ENCODE peak calls at places on chromosomes 3 and 15, in seven cellular contexts. One of them, this sample, is unnamed.

GRCh38 chr3:79086514-79086913 is 681.3 kb downstream of the ROBO1 start:
- DNase-seq in coronary artery: no peak
- DNase-seq in PC-3: peak
- DNase-seq in Panc1: peak
- DNase-seq in spleen: no peak
- DNase-seq in mammary epithelial cell: peak
- DNase-seq in nephron progenitor cell: peak
- DNase-seq in this sample: no peak

GRCh38 chr3:42747581-42747980 is 25.5 kb downstream of the CCDC13 start:
- DNase-seq in Panc1: no peak
- DNase-seq in nephron progenitor cell: no peak
- DNase-seq in spleen: no peak
- DNase-seq in mammary epithelial cell: no peak
- DNase-seq in coronary artery: peak
- DNase-seq in PC-3: no peak
- DNase-seq in this sample: no peak

GRCh38 chr15:100049936-100050876 is 291.6 kb downstream of the ADAMTS17 start:
- DNase-seq in PC-3: no peak
- DNase-seq in mammary epithelial cell: no peak
- DNase-seq in coronary artery: peak
- DNase-seq in nephron progenitor cell: no peak
- DNase-seq in spleen: no peak
- DNase-seq in Panc1: no peak
- DNase-seq in this sample: peak

GRCh38 chr15:92610101-92610520 is 45.5 kb downstream of the FAM174B start:
- DNase-seq in spleen: no peak
- DNase-seq in nephron progenitor cell: no peak
- DNase-seq in coronary artery: no peak
- DNase-seq in Panc1: no peak
- DNase-seq in mammary epithelial cell: no peak
- DNase-seq in PC-3: no peak
- DNase-seq in this sample: no peak

GRCh38 chr15:36403351-36403750 is 176.1 kb upstream of the CDIN1 start:
- DNase-seq in spleen: no peak
- DNase-seq in mammary epithelial cell: no peak
- DNase-seq in PC-3: no peak
- DNase-seq in nephron progenitor cell: no peak
- DNase-seq in coronary artery: no peak
- DNase-seq in Panc1: no peak
- DNase-seq in this sample: no peak

GRCh38 chr15:78988361-78988911 is 43.6 kb upstream of the CTSH start:
- DNase-seq in nephron progenitor cell: no peak
- DNase-seq in Panc1: peak
- DNase-seq in coronary artery: peak
- DNase-seq in mammary epithelial cell: peak
- DNase-seq in spleen: peak
- DNase-seq in PC-3: peak
- DNase-seq in this sample: peak

GRCh38 chr3:134370611-134371451 is 3.4 kb downstream of the AMOTL2 start:
- DNase-seq in Panc1: no peak
- DNase-seq in PC-3: no peak
- DNase-seq in mammary epithelial cell: no peak
- DNase-seq in spleen: peak
- DNase-seq in nephron progenitor cell: no peak
- DNase-seq in coronary artery: no peak
- DNase-seq in this sample: no peak

GRCh38 chr3:170098753-170099152 is 61.0 kb downstream of the GPR160 start:
- DNase-seq in nephron progenitor cell: no peak
- DNase-seq in Panc1: no peak
- DNase-seq in coronary artery: no peak
- DNase-seq in mammary epithelial cell: peak
- DNase-seq in spleen: no peak
- DNase-seq in PC-3: no peak
- DNase-seq in this sample: no peak

GRCh38 chr3:87761341-87761740 is 297.5 kb downstream of the CGGBP1 start:
- DNase-seq in mammary epithelial cell: no peak
- DNase-seq in Panc1: no peak
- DNase-seq in spleen: peak
- DNase-seq in PC-3: no peak
- DNase-seq in nephron progenitor cell: no peak
- DNase-seq in coronary artery: no peak
- DNase-seq in this sample: no peak

GRCh38 chr3:52896613-52897012 is 735 bp downstream of the STIMATE start:
- DNase-seq in coronary artery: no peak
- DNase-seq in mammary epithelial cell: peak
- DNase-seq in nephron progenitor cell: no peak
- DNase-seq in spleen: no peak
- DNase-seq in PC-3: peak
- DNase-seq in Panc1: no peak
- DNase-seq in this sample: no peak

GRCh38 chr3:45551214-45552010 is 43.1 kb upstream of the LIMD1 start:
- DNase-seq in Panc1: no peak
- DNase-seq in PC-3: peak
- DNase-seq in spleen: no peak
- DNase-seq in coronary artery: peak
- DNase-seq in mammary epithelial cell: peak
- DNase-seq in nephron progenitor cell: no peak
- DNase-seq in this sample: no peak

GRCh38 chr3:47377186-47377585 is 3.6 kb upstream of the PTPN23 start:
- DNase-seq in nephron progenitor cell: no peak
- DNase-seq in coronary artery: no peak
- DNase-seq in mammary epithelial cell: no peak
- DNase-seq in PC-3: no peak
- DNase-seq in spleen: no peak
- DNase-seq in Panc1: no peak
- DNase-seq in this sample: no peak

GRCh38 chr3:75048650-75049049 is 434.2 kb upstream of the CNTN3 start:
- DNase-seq in spleen: no peak
- DNase-seq in mammary epithelial cell: peak
- DNase-seq in Panc1: no peak
- DNase-seq in PC-3: no peak
- DNase-seq in nephron progenitor cell: no peak
- DNase-seq in coronary artery: no peak
- DNase-seq in this sample: no peak

GRCh38 chr3:72288955-72289707 is 504.2 kb upstream of the PROK2 start:
- DNase-seq in PC-3: no peak
- DNase-seq in spleen: peak
- DNase-seq in mammary epithelial cell: peak
- DNase-seq in coronary artery: no peak
- DNase-seq in nephron progenitor cell: no peak
- DNase-seq in Panc1: no peak
- DNase-seq in this sample: no peak

GRCh38 chr3:115478359-115478758 is 145.0 kb upstream of the GAP43 start:
- DNase-seq in nephron progenitor cell: no peak
- DNase-seq in spleen: no peak
- DNase-seq in coronary artery: no peak
- DNase-seq in Panc1: no peak
- DNase-seq in PC-3: no peak
- DNase-seq in mammary epithelial cell: no peak
- DNase-seq in this sample: no peak

GRCh38 chr3:5191555-5192304 is 4.2 kb downstream of the EDEM1 start:
- DNase-seq in Panc1: no peak
- DNase-seq in PC-3: no peak
- DNase-seq in spleen: no peak
- DNase-seq in coronary artery: no peak
- DNase-seq in mammary epithelial cell: no peak
- DNase-seq in nephron progenitor cell: no peak
- DNase-seq in this sample: no peak

GRCh38 chr15:101542306-101543025 is 53.0 kb upstream of the PCSK6 start:
- DNase-seq in spleen: no peak
- DNase-seq in nephron progenitor cell: no peak
- DNase-seq in PC-3: no peak
- DNase-seq in coronary artery: peak
- DNase-seq in Panc1: no peak
- DNase-seq in mammary epithelial cell: no peak
- DNase-seq in this sample: no peak

GRCh38 chr3:165875644-165876043 is 38.4 kb upstream of the BCHE start:
- DNase-seq in nephron progenitor cell: no peak
- DNase-seq in spleen: no peak
- DNase-seq in mammary epithelial cell: no peak
- DNase-seq in PC-3: no peak
- DNase-seq in Panc1: no peak
- DNase-seq in coronary artery: no peak
- DNase-seq in this sample: no peak

GRCh38 chr3:110881069-110881468 is 190.5 kb upstream of the NECTIN3 start:
- DNase-seq in PC-3: peak
- DNase-seq in coronary artery: no peak
- DNase-seq in mammary epithelial cell: peak
- DNase-seq in spleen: no peak
- DNase-seq in Panc1: no peak
- DNase-seq in nephron progenitor cell: no peak
- DNase-seq in this sample: no peak

GRCh38 chr3:82474140-82474539 is 712.7 kb upstream of the GBE1 start:
- DNase-seq in mammary epithelial cell: peak
- DNase-seq in nephron progenitor cell: no peak
- DNase-seq in coronary artery: no peak
- DNase-seq in PC-3: peak
- DNase-seq in spleen: no peak
- DNase-seq in Panc1: no peak
- DNase-seq in this sample: no peak

GRCh38 chr15:65192016-65192415 is 6.9 kb upstream of the CLPX start:
- DNase-seq in nephron progenitor cell: no peak
- DNase-seq in PC-3: peak
- DNase-seq in Panc1: no peak
- DNase-seq in spleen: peak
- DNase-seq in coronary artery: no peak
- DNase-seq in mammary epithelial cell: no peak
- DNase-seq in this sample: no peak

GRCh38 chr3:3664916-3665315 is 134.3 kb upstream of the LRRN1 start:
- DNase-seq in Panc1: no peak
- DNase-seq in PC-3: no peak
- DNase-seq in spleen: no peak
- DNase-seq in nephron progenitor cell: no peak
- DNase-seq in coronary artery: no peak
- DNase-seq in mammary epithelial cell: peak
- DNase-seq in this sample: no peak

GRCh38 chr15:42010434-42010833 is 10.4 kb downstream of the PLA2G4E start:
- DNase-seq in coronary artery: no peak
- DNase-seq in nephron progenitor cell: no peak
- DNase-seq in spleen: no peak
- DNase-seq in Panc1: no peak
- DNase-seq in mammary epithelial cell: peak
- DNase-seq in PC-3: peak
- DNase-seq in this sample: no peak

GRCh38 chr15:64596701-64597468 is 136.5 kb downstream of the ZNF609 start:
- DNase-seq in spleen: no peak
- DNase-seq in Panc1: no peak
- DNase-seq in mammary epithelial cell: no peak
- DNase-seq in PC-3: no peak
- DNase-seq in nephron progenitor cell: peak
- DNase-seq in coronary artery: no peak
- DNase-seq in this sample: no peak

GRCh38 chr3:100912571-100912970 is 80.7 kb downstream of the ABI3BP start:
- DNase-seq in spleen: no peak
- DNase-seq in Panc1: no peak
- DNase-seq in coronary artery: no peak
- DNase-seq in nephron progenitor cell: no peak
- DNase-seq in PC-3: no peak
- DNase-seq in mammary epithelial cell: no peak
- DNase-seq in this sample: no peak

GRCh38 chr3:185126201-185126600 is 26.7 kb downstream of the C3orf70 start:
- DNase-seq in nephron progenitor cell: no peak
- DNase-seq in coronary artery: no peak
- DNase-seq in mammary epithelial cell: no peak
- DNase-seq in PC-3: no peak
- DNase-seq in Panc1: no peak
- DNase-seq in spleen: no peak
- DNase-seq in this sample: no peak

GRCh38 chr15:33584797-33585196 is 274.0 kb downstream of the RYR3 start:
- DNase-seq in spleen: no peak
- DNase-seq in nephron progenitor cell: no peak
- DNase-seq in mammary epithelial cell: peak
- DNase-seq in PC-3: peak
- DNase-seq in Panc1: peak
- DNase-seq in coronary artery: no peak
- DNase-seq in this sample: no peak

GRCh38 chr3:128497305-128498126 is 4.5 kb upstream of the GATA2 start:
- DNase-seq in spleen: peak
- DNase-seq in Panc1: no peak
- DNase-seq in mammary epithelial cell: no peak
- DNase-seq in nephron progenitor cell: peak
- DNase-seq in PC-3: peak
- DNase-seq in coronary artery: peak
- DNase-seq in this sample: no peak

GRCh38 chr3:195385526-195385925 is 57.3 kb downstream of the ACAP2 start:
- DNase-seq in mammary epithelial cell: peak
- DNase-seq in PC-3: peak
- DNase-seq in spleen: no peak
- DNase-seq in nephron progenitor cell: no peak
- DNase-seq in Panc1: no peak
- DNase-seq in coronary artery: no peak
- DNase-seq in this sample: no peak

GRCh38 chr3:181887685-181888084 is 176.0 kb downstream of the SOX2 start:
- DNase-seq in PC-3: no peak
- DNase-seq in spleen: no peak
- DNase-seq in nephron progenitor cell: no peak
- DNase-seq in coronary artery: no peak
- DNase-seq in Panc1: no peak
- DNase-seq in mammary epithelial cell: no peak
- DNase-seq in this sample: no peak

GRCh38 chr3:133838296-133838789 is 32.7 kb downstream of the SRPRB start:
- DNase-seq in spleen: no peak
- DNase-seq in Panc1: no peak
- DNase-seq in mammary epithelial cell: no peak
- DNase-seq in PC-3: no peak
- DNase-seq in coronary artery: peak
- DNase-seq in nephron progenitor cell: no peak
- DNase-seq in this sample: no peak

GRCh38 chr3:22523925-22524324 is 679.2 kb upstream of the UBE2E2 start:
- DNase-seq in spleen: no peak
- DNase-seq in mammary epithelial cell: no peak
- DNase-seq in coronary artery: no peak
- DNase-seq in PC-3: no peak
- DNase-seq in nephron progenitor cell: no peak
- DNase-seq in Panc1: no peak
- DNase-seq in this sample: no peak

GRCh38 chr3:50418845-50419244 is 59.5 kb upstream of the TMEM115 start:
- DNase-seq in PC-3: no peak
- DNase-seq in coronary artery: no peak
- DNase-seq in nephron progenitor cell: no peak
- DNase-seq in spleen: no peak
- DNase-seq in Panc1: no peak
- DNase-seq in mammary epithelial cell: no peak
- DNase-seq in this sample: no peak

GRCh38 chr15:90349072-90349471 is 3.0 kb upstream of the ZNF774 start:
- DNase-seq in spleen: no peak
- DNase-seq in nephron progenitor cell: no peak
- DNase-seq in PC-3: no peak
- DNase-seq in Panc1: no peak
- DNase-seq in coronary artery: no peak
- DNase-seq in mammary epithelial cell: no peak
- DNase-seq in this sample: no peak

GRCh38 chr15:38796589-38796988 is 232.0 kb upstream of the RASGRP1 start:
- DNase-seq in coronary artery: no peak
- DNase-seq in Panc1: no peak
- DNase-seq in spleen: no peak
- DNase-seq in PC-3: no peak
- DNase-seq in nephron progenitor cell: no peak
- DNase-seq in mammary epithelial cell: no peak
- DNase-seq in this sample: no peak

GRCh38 chr3:9884555-9885165 is 4.6 kb upstream of the CIDEC start:
- DNase-seq in nephron progenitor cell: no peak
- DNase-seq in PC-3: peak
- DNase-seq in coronary artery: no peak
- DNase-seq in spleen: peak
- DNase-seq in mammary epithelial cell: peak
- DNase-seq in Panc1: peak
- DNase-seq in this sample: no peak